ENCODE peak calls at places on chromosomes 4 and X, in ten cellular contexts. J is NB4; X is NCI-H510A treated with DMSO at 0.1 percent for 48 hours; F is AG08395; O is GOT3; Q is GM10248; V is coronary artery; D is Kasumi-1; Z is stimulated activated CD8-positive, alpha-beta memory T cell treated with anti-CD3 and anti-CD28 coated beads, Interleukin-15, amount 100 ng/mL, for 24 hours; E is EL. N is an unnamed sample.

GRCh38 chrX:129600981-129601424 is 53.8 kb downstream of the APLN start:
- DNase-seq in Q (no peak), O (no peak), Z (no peak), D (peak; percentile 31), X (peak; percentile 3), E (peak; percentile 26), F (peak; percentile 46), J (peak; percentile 43), V (no peak), N (no peak)

GRCh38 chr4:128793859-128794667 is 15.4 kb upstream of the JADE1 start:
- DNase-seq in O (no peak), E (no peak), D (no peak), V (no peak), Q (no peak), Z (no peak), X (no peak), F (no peak), J (peak; percentile 24), N (no peak)

GRCh38 chr4:7817877-7818675 is 121.6 kb downstream of the AFAP1 start:
- DNase-seq in F (no peak), O (no peak), E (no peak), V (no peak), D (no peak), Z (no peak), J (no peak), X (no peak), Q (no peak), N (no peak)

GRCh38 chrX:38206542-38206941 is 14.1 kb downstream of the SRPX start:
- DNase-seq in F (peak; percentile 11), D (peak; percentile 18), X (no peak), O (no peak), Z (no peak), V (no peak), J (peak; percentile 15), E (peak; percentile 5), Q (no peak), N (no peak)

GRCh38 chr4:122541996-122542395 is 78.9 kb downstream of the IL21 start:
- DNase-seq in J (no peak), E (no peak), Q (no peak), X (no peak), O (no peak), F (no peak), D (no peak), V (no peak), Z (no peak), N (no peak)

GRCh38 chr4:185280608-185281007 is 71.2 kb downstream of the SNX25 start:
- DNase-seq in F (no peak), Z (no peak), D (no peak), O (no peak), E (no peak), Q (no peak), X (peak; percentile 33), J (no peak), V (no peak), N (no peak)

GRCh38 chr4:88522702-88523324 is 763 bp downstream of the PYURF start:
- DNase-seq in D (peak; percentile 42), E (peak; percentile 49), V (peak; percentile 77), F (peak; percentile 17), Q (peak; percentile 31), Z (no peak), X (peak; percentile 9), J (peak; percentile 74), O (no peak), N (peak; percentile 68)

GRCh38 chr4:180150818-180151217 is 2092.4 kb upstream of the TENM3 start:
- DNase-seq in E (no peak), Z (no peak), Q (no peak), O (no peak), X (no peak), D (peak; percentile 45), F (no peak), J (peak; percentile 23), V (no peak), N (no peak)